ENCODE peak calls at places on chromosome 3, in seven cellular contexts. F is stimulated activated CD8-positive, alpha-beta memory T cell treated with anti-CD3 and anti-CD28 coated beads, Interleukin-12 subunit alpha, Interleukin-12 subunit beta, amount 100 ng/mL, for 1 hour; G is NCI-H2081 treated with DMSO at 0.1 percent for 48 hours; N is cardiac muscle cell; T is A549; M is hypothalamus; E is fibroblast of the conjunctiva. S is an unnamed sample.

GRCh38 chr3:151724846-151725562 is 8.7 kb upstream of the AADACL2 start:
- DNase-seq in F (no peak), G (no peak), N (no peak), T (no peak), M (no peak), E (no peak), S (no peak)

GRCh38 chr3:189841474-189842205 is 210.5 kb downstream of the TP63 start:
- DNase-seq in F (no peak), G (no peak), N (no peak), T (no peak), M (no peak), E (no peak), S (no peak)

GRCh38 chr3:184786271-184787010 is 25.5 kb upstream of the VPS8 start:
- DNase-seq in F (no peak), G (no peak), N (no peak), T (no peak), M (no peak), E (peak; percentile 59), S (no peak)

GRCh38 chr3:17913349-17913748 is 170.9 kb upstream of the TBC1D5 start:
- DNase-seq in F (no peak), G (no peak), N (no peak), T (no peak), M (no peak), E (no peak), S (no peak)

GRCh38 chr3:71579934-71580318 is 3.6 kb downstream of the FOXP1 start:
- DNase-seq in F (no peak), G (no peak), N (peak; percentile 13), T (no peak), M (no peak), E (no peak), S (no peak)

GRCh38 chr3:65894679-65895078 is 144.0 kb downstream of the MAGI1 start:
- DNase-seq in F (no peak), G (no peak), N (no peak), T (no peak), M (no peak), E (peak; percentile 23), S (no peak)

GRCh38 chr3:58236527-58237237 is 910 bp upstream of the ABHD6 start:
- DNase-seq in F (no peak), G (no peak), N (no peak), T (peak; percentile 10), M (no peak), E (no peak), S (no peak)

GRCh38 chr3:136835817-136836510 is 17.0 kb downstream of the SLC35G2 start:
- DNase-seq in F (no peak), G (no peak), N (no peak), T (no peak), M (no peak), E (peak; percentile 35), S (no peak)

GRCh38 chr3:196948442-196949365 is 6.4 kb upstream of the NCBP2 start:
- DNase-seq in F (no peak), G (no peak), N (no peak), T (no peak), M (no peak), E (no peak), S (no peak)

GRCh38 chr3:38136272-38136806 is 588 bp downstream of the ACAA1 start:
- DNase-seq in F (no peak), G (no peak), N (peak; percentile 66), T (no peak), M (no peak), E (no peak), S (no peak)

GRCh38 chr3:145145461-145145860 is 1015.5 kb downstream of the PLOD2 start:
- DNase-seq in F (no peak), G (peak; percentile 69), N (no peak), T (no peak), M (no peak), E (no peak), S (peak; percentile 54)

GRCh38 chr3:157785071-157785826 is 282.0 kb upstream of the VEPH1 start:
- DNase-seq in F (no peak), G (no peak), N (no peak), T (peak; percentile 55), M (no peak), E (peak; percentile 79), S (no peak)